ENCODE peak calls at places on chromosome 1, in ten cellular contexts. L, B, I, P, W, F, X, J, S and R are unnamed samples.

GRCh38 chr1:158145173-158145719 is 35.4 kb upstream of the CD1D start:
- DNase-seq in L (peak), B (peak), I (peak), P (no peak), W (no peak), F (no peak), X (no peak), J (no peak), S (no peak), R (no peak)

GRCh38 chr1:94602312-94602711 is 60.8 kb upstream of the F3 start:
- DNase-seq in L (peak), B (no peak), I (peak), P (no peak), W (no peak), F (no peak), X (no peak), J (no peak), S (no peak), R (no peak)

GRCh38 chr1:200867018-200867811 is 5.6 kb upstream of the GPR25 start:
- DNase-seq in L (peak), B (no peak), I (no peak), P (no peak), W (no peak), F (no peak), X (no peak), J (no peak), S (no peak), R (no peak)

GRCh38 chr1:233244183-233244582 is 51.3 kb downstream of the PCNX2 start:
- DNase-seq in L (peak), B (peak), I (peak), P (no peak), W (no peak), F (no peak), X (no peak), J (no peak), S (no peak), R (no peak)

GRCh38 chr1:154808261-154808908 is 61.7 kb downstream of the KCNN3 start:
- DNase-seq in L (no peak), B (no peak), I (no peak), P (no peak), W (no peak), F (no peak), X (no peak), J (no peak), S (no peak), R (no peak)

GRCh38 chr1:167715653-167716302 is 6.0 kb upstream of the MPZL1 start:
- DNase-seq in L (no peak), B (peak), I (no peak), P (no peak), W (no peak), F (no peak), X (no peak), J (no peak), S (no peak), R (no peak)

GRCh38 chr1:16061255-16061654 is 12.2 kb downstream of the FAM131C start:
- DNase-seq in L (no peak), B (no peak), I (no peak), P (no peak), W (no peak), F (no peak), X (no peak), J (no peak), S (no peak), R (no peak)

GRCh38 chr1:97796716-97797115 is 124.1 kb downstream of the DPYD start:
- DNase-seq in L (peak), B (no peak), I (no peak), P (no peak), W (no peak), F (no peak), X (no peak), J (no peak), S (no peak), R (no peak)

GRCh38 chr1:43693371-43693770 is 14.0 kb upstream of the ST3GAL3 start:
- DNase-seq in L (no peak), B (no peak), I (no peak), P (no peak), W (no peak), F (no peak), X (no peak), J (no peak), S (no peak), R (no peak)

GRCh38 chr1:81660286-81660685 is 140.4 kb upstream of the ADGRL2 start:
- DNase-seq in L (peak), B (no peak), I (peak), P (no peak), W (no peak), F (no peak), X (no peak), J (no peak), S (no peak), R (no peak)

GRCh38 chr1:68495968-68496679 is 758 bp downstream of the DEPDC1 start:
- DNase-seq in L (peak), B (peak), I (peak), P (peak), W (no peak), F (no peak), X (no peak), J (no peak), S (no peak), R (no peak)